ENCODE peak calls at places on chromosome 13, in seven cellular contexts. A, F, Q, S, X, B and E are unnamed samples.

GRCh38 chr13:30409911-30410704 is 12.2 kb upstream of the UBE2L5 start:
- DNase-seq in A (peak), F (peak), Q (peak), S (no peak), X (no peak), B (no peak), E (peak)

GRCh38 chr13:21997726-21998125 is 326.9 kb downstream of the FGF9 start:
- DNase-seq in A (no peak), F (no peak), Q (no peak), S (no peak), X (no peak), B (no peak), E (no peak)

GRCh38 chr13:41568990-41569387 is 111.6 kb downstream of the RGCC start:
- DNase-seq in A (no peak), F (peak), Q (no peak), S (no peak), X (no peak), B (no peak), E (no peak)

GRCh38 chr13:91664036-91664435 is 265.6 kb downstream of the GPC5 start:
- DNase-seq in A (peak), F (peak), Q (no peak), S (no peak), X (no peak), B (no peak), E (no peak)

GRCh38 chr13:49373699-49374098 is 70.2 kb downstream of the CAB39L start:
- DNase-seq in A (no peak), F (peak), Q (peak), S (no peak), X (no peak), B (no peak), E (no peak)

GRCh38 chr13:24614306-24615080 is 65.7 kb upstream of the ATP12A start:
- DNase-seq in A (no peak), F (no peak), Q (no peak), S (no peak), X (no peak), B (no peak), E (no peak)

GRCh38 chr13:49303533-49304252 is 56.0 kb downstream of the CDADC1 start:
- DNase-seq in A (no peak), F (no peak), Q (no peak), S (no peak), X (no peak), B (no peak), E (no peak)

GRCh38 chr13:76023644-76024043 is 387.5 kb downstream of the LMO7 start:
- DNase-seq in A (peak), F (peak), Q (peak), S (no peak), X (no peak), B (no peak), E (no peak)

GRCh38 chr13:99269627-99270252 is 11.6 kb upstream of the GPR18 start:
- DNase-seq in A (peak), F (peak), Q (peak), S (no peak), X (no peak), B (no peak), E (peak)

GRCh38 chr13:31200636-31200970 is 828 bp downstream of the B3GLCT start:
- DNase-seq in A (peak), F (no peak), Q (peak), S (peak), X (peak), B (no peak), E (peak)

GRCh38 chr13:106619688-106620555 is 52.0 kb upstream of the ARGLU1 start:
- DNase-seq in A (peak), F (peak), Q (peak), S (peak), X (peak), B (peak), E (peak)

GRCh38 chr13:33318037-33318436 is 32.5 kb upstream of the STARD13 start:
- DNase-seq in A (no peak), F (peak), Q (no peak), S (no peak), X (no peak), B (no peak), E (no peak)
- H2BK5ac ChIP-seq in A (no peak), F (peak), Q (no peak), S (no peak), X (no peak), B (no peak), E (no peak)

GRCh38 chr13:67001363-67001762 is 228.8 kb downstream of the PCDH9 start:
- DNase-seq in A (no peak), F (no peak), Q (no peak), S (peak), X (no peak), B (no peak), E (no peak)
- H2BK5ac ChIP-seq in A (no peak), F (no peak), Q (no peak), S (no peak), X (no peak), B (no peak), E (no peak)

GRCh38 chr13:97392020-97392419 is 41.9 kb upstream of the RAP2A start:
- DNase-seq in A (no peak), F (no peak), Q (no peak), S (no peak), X (no peak), B (no peak), E (no peak)

GRCh38 chr13:97394542-97394941 is 39.4 kb upstream of the RAP2A start:
- DNase-seq in A (no peak), F (no peak), Q (no peak), S (no peak), X (no peak), B (no peak), E (no peak)

GRCh38 chr13:97397267-97397666 is 36.7 kb upstream of the RAP2A start:
- DNase-seq in A (no peak), F (no peak), Q (no peak), S (no peak), X (no peak), B (no peak), E (no peak)

GRCh38 chr13:97391201-97391600 is 42.8 kb upstream of the RAP2A start:
- DNase-seq in A (no peak), F (peak), Q (peak), S (no peak), X (no peak), B (no peak), E (peak)

GRCh38 chr13:97395437-97396136 is 38.4 kb upstream of the RAP2A start:
- DNase-seq in A (no peak), F (peak), Q (peak), S (no peak), X (no peak), B (no peak), E (peak)
- H2BK5ac ChIP-seq in A (no peak), F (peak), Q (no peak), S (no peak), X (no peak), B (no peak), E (no peak)

DNA sequence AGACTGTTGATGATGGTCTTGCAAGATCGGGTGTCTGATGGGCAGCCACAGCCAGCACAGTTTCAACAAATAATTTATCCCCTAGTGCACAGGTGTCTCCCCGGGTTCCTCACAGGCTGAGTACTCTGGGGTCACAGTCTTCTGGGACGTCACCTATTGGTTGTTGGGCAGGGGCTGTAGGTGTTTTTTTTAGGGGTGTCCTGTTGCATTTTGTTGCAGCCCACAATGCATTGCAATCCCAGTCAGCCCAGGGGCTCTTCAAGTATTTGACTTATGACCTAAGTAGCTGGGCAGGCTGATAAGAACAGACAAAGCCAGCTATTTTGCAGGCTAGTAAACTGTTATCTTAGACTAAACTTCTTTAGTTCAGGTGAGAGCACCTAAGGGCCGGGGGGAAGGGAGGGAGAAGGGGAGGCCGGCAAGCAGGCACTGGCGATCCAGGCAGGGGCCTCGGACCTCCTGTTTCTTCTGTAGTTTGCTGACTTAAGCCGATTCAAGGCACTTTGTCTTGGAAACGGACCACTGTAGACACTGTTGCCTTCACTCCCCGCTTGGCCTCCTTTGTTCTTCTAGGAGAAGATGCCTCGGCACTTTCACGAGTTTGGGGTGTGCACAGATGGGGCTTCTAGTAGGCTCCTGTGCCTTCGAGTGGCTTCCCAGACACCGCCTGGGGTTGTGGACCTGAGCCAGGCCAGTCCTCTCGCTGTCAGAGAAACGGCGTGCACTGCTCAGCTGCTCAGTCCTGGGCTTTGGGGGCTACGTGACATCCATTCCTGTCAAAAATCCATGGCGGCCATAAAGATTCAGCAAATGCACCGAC is 33.9 kb upstream of the GRTP1 start:
- DNase-seq in A (peak), F (no peak), Q (no peak), S (no peak), X (peak), B (no peak), E (no peak)
- H2BK5ac ChIP-seq in A (no peak), F (no peak), Q (peak), S (no peak), X (no peak), B (no peak), E (no peak)

DNA sequence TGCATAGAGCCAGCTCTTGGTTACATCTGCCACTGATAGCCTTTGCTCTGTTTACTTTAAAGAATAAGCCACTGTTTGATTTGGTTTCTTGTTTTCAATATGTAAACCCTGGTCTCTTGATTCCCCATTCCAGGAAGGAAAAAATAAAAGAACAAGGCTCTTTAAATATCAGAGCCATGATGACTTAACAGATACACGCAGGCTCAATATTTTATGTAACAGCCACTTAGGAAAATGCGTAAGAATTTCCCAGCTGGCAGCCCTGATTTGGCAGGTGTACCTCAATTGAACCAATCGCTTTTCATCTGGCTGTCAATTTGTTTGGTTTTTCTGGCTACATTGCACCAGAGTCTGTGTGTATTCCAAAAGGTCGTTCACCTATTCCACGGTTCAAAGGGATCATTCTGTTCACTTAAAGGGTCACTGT is 65.6 kb downstream of the IRS2 start:
- DNase-seq in A (no peak), F (no peak), Q (no peak), S (no peak), X (no peak), B (no peak), E (no peak)
- H2BK5ac ChIP-seq in A (no peak), F (no peak), Q (no peak), S (no peak), X (no peak), B (no peak), E (no peak)

GRCh38 chr13:80533175-80533574 is 192.2 kb upstream of the SPRY2 start:
- DNase-seq in A (no peak), F (no peak), Q (no peak), S (no peak), X (no peak), B (no peak), E (no peak)
- H2BK5ac ChIP-seq in A (no peak), F (no peak), Q (no peak), S (no peak), X (no peak), B (no peak), E (no peak)

GRCh38 chr13:95713651-95714050 is 36.7 kb downstream of the DNAJC3 start:
- DNase-seq in A (no peak), F (peak), Q (peak), S (no peak), X (no peak), B (no peak), E (peak)
- H2BK5ac ChIP-seq in A (no peak), F (no peak), Q (no peak), S (no peak), X (no peak), B (no peak), E (no peak)

DNA sequence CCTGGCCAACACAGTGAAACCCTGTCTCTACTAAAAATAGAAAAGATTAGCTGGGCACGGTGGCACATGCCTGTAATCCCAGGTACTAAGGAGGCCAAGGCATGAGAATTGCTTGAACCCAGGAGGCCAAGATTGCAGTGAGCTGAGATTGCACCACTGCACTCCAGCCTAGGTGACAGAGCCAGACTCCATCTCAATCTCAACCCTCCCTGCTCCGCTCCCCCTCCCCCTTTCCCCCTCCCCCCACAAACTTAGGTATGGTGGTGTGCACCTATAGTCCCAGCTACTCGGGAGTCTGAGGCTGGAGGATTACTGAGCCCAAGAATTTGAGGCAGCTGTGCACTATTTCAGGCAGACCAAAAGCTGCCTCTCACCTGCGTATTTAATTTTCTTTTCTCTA is 21.6 kb upstream of the RNF113B start:
- DNase-seq in A (no peak), F (no peak), Q (no peak), S (no peak), X (no peak), B (no peak), E (no peak)
- H2BK5ac ChIP-seq in A (no peak), F (peak), Q (no peak), S (no peak), X (no peak), B (peak), E (no peak)